ENCODE peak calls at places on chromosome 10, in seven cellular contexts. N is head of caudate nucleus, D is SJSA1, C is germinal center, E is activated gamma-delta T cell treated with Interleukin-2 at 50 U/mL for 16 hours, A is cerebellum, X is EH. J is an unnamed sample.

GRCh38 chr10:102678842-102679289 is 34.6 kb downstream of the TRIM8 start:
- DNase-seq in E (no peak), N (peak), C (no peak), A (no peak), D (peak), X (peak), J (peak)

GRCh38 chr10:57338823-57339558 is 928.7 kb downstream of the IPMK start:
- DNase-seq in X (peak), C (peak), D (peak), E (no peak), N (no peak), A (no peak), J (peak)

GRCh38 chr10:1090696-1091095 is 34.5 kb downstream of the WDR37 start:
- DNase-seq in A (no peak), X (no peak), D (no peak), E (no peak), C (no peak), N (no peak), J (no peak)

GRCh38 chr10:28853195-28853594 is 175.9 kb downstream of the BAMBI start:
- DNase-seq in C (no peak), E (no peak), N (no peak), D (peak), X (peak), A (no peak), J (no peak)

GRCh38 chr10:70573599-70574506 is 28.7 kb downstream of the PRF1 start:
- DNase-seq in E (no peak), C (no peak), X (no peak), A (no peak), D (no peak), N (no peak), J (no peak)

GRCh38 chr10:1410032-1410431 is 327.3 kb downstream of the ADARB2 start:
- DNase-seq in C (no peak), A (no peak), X (no peak), D (no peak), N (no peak), E (no peak), J (no peak)

GRCh38 chr10:36178616-36179015 is 536.5 kb upstream of the FZD8 start:
- DNase-seq in C (no peak), E (no peak), N (no peak), X (no peak), A (no peak), D (no peak), J (no peak)

GRCh38 chr10:105691811-105692210 is 1050.7 kb downstream of the SORCS3 start:
- DNase-seq in X (no peak), N (no peak), C (no peak), A (no peak), E (no peak), D (no peak), J (no peak)

GRCh38 chr10:77604941-77605351 is 32.7 kb downstream of the KCNMA1 start:
- DNase-seq in A (no peak), N (no peak), X (no peak), C (no peak), E (no peak), D (no peak), J (no peak)

GRCh38 chr10:103661198-103661950 is 167.9 kb downstream of the NEURL1 start:
- DNase-seq in C (peak), E (peak), N (peak), D (peak), X (peak), A (no peak), J (no peak)

GRCh38 chr10:49080071-49080470 is 35.3 kb downstream of the VSTM4 start:
- DNase-seq in E (no peak), D (no peak), N (no peak), A (no peak), C (no peak), X (no peak), J (no peak)

GRCh38 chr10:82211331-82211730 is 336.3 kb downstream of the NRG3 start:
- DNase-seq in N (no peak), C (no peak), D (no peak), E (no peak), X (no peak), A (no peak), J (no peak)

GRCh38 chr10:47374611-47375536 is 9.2 kb downstream of the ZNF488 start:
- DNase-seq in A (no peak), C (no peak), X (peak), N (no peak), D (no peak), E (no peak), J (no peak)

GRCh38 chr10:76962851-76963250 is 674.8 kb downstream of the KCNMA1 start:
- DNase-seq in N (no peak), A (no peak), E (no peak), X (peak), D (no peak), C (no peak), J (no peak)

J was measured in HTR-8/SVneo.